ENCODE peak calls at places on chromosomes 2 and 18, in six cellular contexts. L, Y, A, T, M and Q are unnamed samples.

GRCh38 chr18:2958819-2959298 is 54.1 kb downstream of the LPIN2 start:
- DNase-seq in L (no peak), Y (no peak), A (no peak), T (no peak), M (no peak), Q (no peak)

GRCh38 chr2:128285329-128285931 is 33.2 kb downstream of the HS6ST1 start:
- DNase-seq in L (no peak), Y (peak), A (no peak), T (no peak), M (no peak), Q (no peak)

GRCh38 chr2:173656086-173656485 is 301.4 kb downstream of the CDCA7 start:
- DNase-seq in L (no peak), Y (no peak), A (no peak), T (no peak), M (no peak), Q (no peak)

GRCh38 chr2:75462714-75463113 is 98.0 kb downstream of the EVA1A start:
- DNase-seq in L (no peak), Y (no peak), A (no peak), T (no peak), M (no peak), Q (no peak)

GRCh38 chr2:31877008-31877407 is 133.8 kb downstream of the MEMO1 start:
- DNase-seq in L (no peak), Y (no peak), A (no peak), T (no peak), M (no peak), Q (no peak)

GRCh38 chr2:17718689-17719088 is 34.9 kb downstream of the SMC6 start:
- DNase-seq in L (no peak), Y (no peak), A (no peak), T (no peak), M (no peak), Q (no peak)

GRCh38 chr2:239499989-239500914 is 99.4 kb upstream of the HDAC4 start:
- DNase-seq in L (no peak), Y (no peak), A (no peak), T (no peak), M (no peak), Q (no peak)

GRCh38 chr18:78721986-78722385 is 257.6 kb upstream of the SALL3 start:
- DNase-seq in L (no peak), Y (no peak), A (no peak), T (no peak), M (no peak), Q (no peak)

GRCh38 chr2:42342061-42342794 is 18.8 kb downstream of the COX7A2L start:
- DNase-seq in L (no peak), Y (peak), A (peak), T (no peak), M (peak), Q (no peak)

GRCh38 chr2:119523959-119524694 is at the start of gene SCTR:
- DNase-seq in L (peak), Y (peak), A (peak), T (no peak), M (no peak), Q (no peak)

GRCh38 chr2:229665158-229665557 is 49.2 kb downstream of the DNER start:
- DNase-seq in L (no peak), Y (no peak), A (no peak), T (peak), M (no peak), Q (no peak)

GRCh38 chr2:68837164-68837860 is 33.9 kb downstream of the BMP10 start:
- DNase-seq in L (peak), Y (peak), A (peak), T (no peak), M (no peak), Q (no peak)

GRCh38 chr18:25724121-25724520 is 366.3 kb downstream of the SS18 start:
- DNase-seq in L (no peak), Y (no peak), A (no peak), T (no peak), M (no peak), Q (no peak)

GRCh38 chr18:49898421-49898820 is 85.1 kb upstream of the ACAA2 start:
- DNase-seq in L (peak), Y (no peak), A (peak), T (peak), M (peak), Q (peak)

GRCh38 chr2:9508934-9509333 is 34.6 kb downstream of the IAH1 start:
- DNase-seq in L (no peak), Y (no peak), A (no peak), T (no peak), M (no peak), Q (no peak)

GRCh38 chr2:132374551-132374950 is 42.1 kb upstream of the GPR39 start:
- DNase-seq in L (no peak), Y (no peak), A (no peak), T (no peak), M (no peak), Q (no peak)